ENCODE peak calls at places on chromosome 19, in five cellular contexts. R is tibial nerve, H is ovary, J is A549, Y is sigmoid colon. V is an unnamed sample.

GRCh38 chr19:7715671-7716070 is 13.7 kb upstream of the FCER2 start:
- DNase-seq in R (no peak), H (no peak), J (no peak), Y (no peak), V (no peak)

GRCh38 chr19:29629836-29630534 is 23.9 kb downstream of the POP4 start:
- DNase-seq in R (no peak), H (no peak), J (no peak), Y (peak; percentile 15), V (no peak)

GRCh38 chr19:52170863-52171320 is 529 bp downstream of the ZNF836 start:
- DNase-seq in R (no peak), H (peak; percentile 53), J (no peak), Y (peak; percentile 67), V (peak; percentile 27)

GRCh38 chr19:48549380-48549779 is 2.6 kb upstream of the SULT2B1 start:
- DNase-seq in R (no peak), H (no peak), J (no peak), Y (no peak), V (no peak)

GRCh38 chr19:19405919-19406877 is 723 bp downstream of the GATAD2A start:
- DNase-seq in R (no peak), H (peak; percentile 68), J (peak; percentile 30), Y (peak; percentile 75), V (peak; percentile 57)

GRCh38 chr19:50317115-50317514 is 12.1 kb downstream of the KCNC3 start:
- DNase-seq in R (no peak), H (no peak), J (no peak), Y (no peak), V (no peak)

GRCh38 chr19:39130337-39131254 is 5.0 kb downstream of the PAK4 start:
- DNase-seq in R (no peak), H (no peak), J (no peak), Y (no peak), V (no peak)

GRCh38 chr19:14150770-14151661 is 14.6 kb upstream of the ASF1B start:
- DNase-seq in R (no peak), H (no peak), J (no peak), Y (no peak), V (no peak)

GRCh38 chr19:19256072-19256969 is 16.8 kb downstream of the TM6SF2 start:
- DNase-seq in R (no peak), H (no peak), J (peak; percentile 40), Y (no peak), V (no peak)

GRCh38 chr19:35493971-35494370 is 3.7 kb upstream of the KRTDAP start:
- DNase-seq in R (no peak), H (no peak), J (no peak), Y (no peak), V (no peak)

GRCh38 chr19:38433268-38433733 is at the start of gene RYR1:
- DNase-seq in R (peak; percentile 36), H (no peak), J (no peak), Y (no peak), V (peak; percentile 40)

GRCh38 chr19:46082728-46083050 is 41.8 kb downstream of the IGFL3 start:
- DNase-seq in R (no peak), H (no peak), J (peak; percentile 46), Y (no peak), V (no peak)

GRCh38 chr19:53068199-53068598 is 23.7 kb downstream of the ERVV-2 start:
- DNase-seq in R (no peak), H (no peak), J (no peak), Y (no peak), V (no peak)

GRCh38 chr19:39398297-39398864 is 7.2 kb downstream of the MED29 start:
- DNase-seq in R (peak; percentile 72), H (peak; percentile 48), J (peak; percentile 92), Y (peak; percentile 91), V (peak; percentile 89)

GRCh38 chr19:32870981-32871451 is 1.4 kb upstream of the SLC7A9 start:
- DNase-seq in R (no peak), H (no peak), J (no peak), Y (no peak), V (no peak)

GRCh38 chr19:13017306-13018036 is 22.2 kb downstream of the NFIX start:
- DNase-seq in R (no peak), H (no peak), J (no peak), Y (no peak), V (no peak)

GRCh38 chr19:18310966-18311365 is 11.9 kb downstream of the LSM4 start:
- DNase-seq in R (no peak), H (no peak), J (no peak), Y (no peak), V (no peak)

GRCh38 chr19:48565090-48565489 is 13.1 kb downstream of the SULT2B1 start:
- DNase-seq in R (no peak), H (no peak), J (peak; percentile 99), Y (no peak), V (no peak)

GRCh38 chr19:38729653-38730469 is 14.4 kb downstream of the CAPN12 start:
- DNase-seq in R (peak; percentile 54), H (peak; percentile 79), J (peak; percentile 89), Y (peak; percentile 82), V (peak; percentile 80)

GRCh38 chr19:48186015-48186414 is 15.5 kb downstream of the ZSWIM9 start:
- DNase-seq in R (no peak), H (no peak), J (no peak), Y (peak; percentile 2), V (no peak)

GRCh38 chr19:1155352-1156304 is 18.4 kb downstream of the SBNO2 start:
- DNase-seq in R (no peak), H (no peak), J (peak; percentile 58), Y (no peak), V (no peak)

GRCh38 chr19:3153286-3154230 is 17.7 kb downstream of the GNA15 start:
- DNase-seq in R (no peak), H (no peak), J (no peak), Y (no peak), V (no peak)
- TF ChIP-seq EP300 in R (no peak), H (no peak), J (no peak), Y (no peak), V (no peak)

GRCh38 chr19:5987077-5987818 is 9.3 kb upstream of the RANBP3 start:
- DNase-seq in R (peak; percentile 79), H (peak; percentile 81), J (peak; percentile 78), Y (peak; percentile 89), V (peak; percentile 88)
- TF ChIP-seq CTCF in R (peak; percentile 88), H (peak; percentile 85), J (peak; percentile 79), Y (peak; percentile 84), V (peak; percentile 92)

GRCh38 chr19:56964526-56964925 is 124.0 kb upstream of the PEG3 start:
- DNase-seq in R (no peak), H (no peak), J (no peak), Y (no peak), V (no peak)

GRCh38 chr19:56971230-56971629 is 130.7 kb upstream of the PEG3 start:
- DNase-seq in R (no peak), H (no peak), J (no peak), Y (no peak), V (no peak)

GRCh38 chr19:56969726-56970125 is 129.2 kb upstream of the PEG3 start:
- DNase-seq in R (no peak), H (peak; percentile 57), J (no peak), Y (no peak), V (no peak)

GRCh38 chr19:56966225-56966696 is 125.7 kb upstream of the PEG3 start:
- DNase-seq in R (no peak), H (peak; percentile 96), J (no peak), Y (no peak), V (no peak)

GRCh38 chr19:56966697-56967299 is 126.3 kb upstream of the PEG3 start:
- DNase-seq in R (no peak), H (peak; percentile 78), J (no peak), Y (no peak), V (no peak)
- H3K9me3 ChIP-seq in R (no peaks in the 10 kb centered on the region), H (no peaks in the 10 kb centered on the region), J (peaks cover 49% of the 10 kb centered on the region), Y (no peaks in the 10 kb centered on the region), V (no peaks in the 10 kb centered on the region)

DNA sequence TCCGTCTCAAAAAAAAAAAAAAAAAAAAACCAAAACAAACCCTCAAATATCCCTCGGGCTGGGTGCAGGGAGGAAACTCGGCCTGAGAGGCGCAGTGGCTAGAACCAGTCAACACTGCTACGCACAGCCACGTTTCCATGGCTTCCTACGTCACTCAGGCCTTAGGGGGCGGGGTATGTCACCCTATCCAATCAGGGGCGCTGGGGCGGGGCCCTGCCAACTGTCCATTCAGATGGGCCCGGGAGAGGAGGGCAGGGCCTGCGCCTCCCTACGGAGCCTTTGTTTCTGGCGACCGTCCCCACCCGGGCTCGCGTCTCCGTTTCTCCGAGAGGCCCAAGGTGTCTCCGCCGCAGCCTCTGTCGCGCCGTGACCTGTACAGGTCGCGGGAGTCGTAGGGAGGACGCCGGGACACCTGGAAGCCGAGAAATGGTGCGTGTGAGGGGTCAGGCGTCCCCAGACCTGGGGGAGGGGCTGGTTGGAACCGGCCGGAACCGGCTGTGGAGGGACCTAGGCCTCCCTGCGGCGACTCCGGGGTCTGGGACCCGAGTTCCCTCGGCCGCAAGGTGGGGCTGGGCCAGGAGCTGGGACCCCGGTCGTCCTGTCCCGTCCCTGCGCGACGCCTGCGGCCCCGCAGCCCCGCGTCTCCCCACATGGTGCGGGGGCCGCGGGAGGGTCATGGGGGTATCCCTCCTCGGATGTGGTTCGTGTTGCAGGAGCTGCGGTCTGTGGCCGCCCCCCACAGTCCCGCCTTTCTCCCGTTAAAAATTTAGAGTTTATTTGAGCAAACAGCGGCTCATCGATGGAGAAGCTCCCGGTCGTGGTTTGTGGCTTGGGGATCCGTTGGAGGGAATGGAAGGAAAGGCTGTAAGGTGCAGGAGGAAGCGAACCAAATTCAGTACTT is at the start of gene ZNF627:
- DNase-seq in R (peak; percentile 100), H (peak; percentile 99), J (peak; percentile 96), Y (peak; percentile 100), V (peak; percentile 100)
- TF ChIP-seq EP300 in R (peak; percentile 100), H (no peak), J (no peak), Y (no peak), V (no peak)

V was measured in transverse colon.